ENCODE peak calls at places on chromosomes 13 and 19, in seven cellular contexts. L, E, P, V, F, W and N are unnamed samples.

GRCh38 chr19:52660981-52661380 is 22.8 kb upstream of the ZNF83 start:
- DNase-seq in L (no peak), E (no peak), P (no peak), V (no peak), F (no peak), W (no peak), N (no peak)

GRCh38 chr19:33274663-33275558 is 27.4 kb downstream of the CEBPA start:
- DNase-seq in L (no peak), E (no peak), P (no peak), V (no peak), F (no peak), W (no peak), N (no peak)

GRCh38 chr13:79874396-79875360 is 393.7 kb downstream of the NDFIP2 start:
- DNase-seq in L (no peak), E (no peak), P (no peak), V (no peak), F (no peak), W (no peak), N (no peak)

GRCh38 chr19:54297759-54298305 is 15.1 kb downstream of the LILRA5 start:
- DNase-seq in L (no peak), E (no peak), P (peak), V (no peak), F (no peak), W (no peak), N (no peak)

GRCh38 chr19:54850930-54851329 is 687 bp downstream of the KIR3DL2 start:
- DNase-seq in L (no peak), E (no peak), P (no peak), V (no peak), F (no peak), W (no peak), N (no peak)

GRCh38 chr13:30111810-30112209 is 195.5 kb downstream of the KATNAL1 start:
- DNase-seq in L (no peak), E (no peak), P (no peak), V (no peak), F (no peak), W (no peak), N (no peak)

GRCh38 chr19:7869910-7870511 is 4.2 kb downstream of the PRR36 start:
- DNase-seq in L (peak), E (peak), P (peak), V (no peak), F (peak), W (peak), N (no peak)

GRCh38 chr19:32691952-32692726 is 518 bp downstream of the NUDT19 start:
- DNase-seq in L (peak), E (peak), P (no peak), V (no peak), F (peak), W (no peak), N (peak)

GRCh38 chr19:44050740-44051653 is 839 bp upstream of the ZNF223 start:
- DNase-seq in L (peak), E (no peak), P (no peak), V (no peak), F (no peak), W (no peak), N (no peak)

GRCh38 chr13:94595006-94595942 is 678 bp downstream of the TGDS start:
- DNase-seq in L (peak), E (peak), P (no peak), V (no peak), F (no peak), W (no peak), N (no peak)

GRCh38 chr19:703651-704446 is 4.9 kb upstream of the PALM start:
- DNase-seq in L (peak), E (peak), P (peak), V (peak), F (peak), W (no peak), N (peak)

GRCh38 chr13:51025245-51025872 is 85.7 kb downstream of the C13orf42 start:
- DNase-seq in L (no peak), E (no peak), P (no peak), V (no peak), F (no peak), W (no peak), N (no peak)

GRCh38 chr13:110226051-110226562 is 80.8 kb downstream of the COL4A1 start:
- DNase-seq in L (no peak), E (peak), P (no peak), V (no peak), F (no peak), W (no peak), N (no peak)

GRCh38 chr19:35545855-35546381 is 492 bp downstream of the TMEM147 start:
- DNase-seq in L (peak), E (no peak), P (no peak), V (no peak), F (peak), W (peak), N (no peak)

GRCh38 chr19:49472936-49473335 is 1.1 kb upstream of the FLT3LG start:
- DNase-seq in L (no peak), E (no peak), P (no peak), V (no peak), F (no peak), W (no peak), N (no peak)

GRCh38 chr19:45824531-45825262 is 9.6 kb upstream of the RSPH6A start:
- DNase-seq in L (no peak), E (no peak), P (no peak), V (no peak), F (no peak), W (no peak), N (no peak)

GRCh38 chr19:40139533-40140287 is 49.0 kb upstream of the ZNF780A start:
- DNase-seq in L (no peak), E (peak), P (peak), V (no peak), F (peak), W (no peak), N (no peak)

GRCh38 chr13:27482996-27483395 is 32.6 kb upstream of the MTIF3 start:
- DNase-seq in L (peak), E (no peak), P (no peak), V (peak), F (no peak), W (no peak), N (no peak)

GRCh38 chr13:32902898-32903297 is 113.3 kb upstream of the KL start:
- DNase-seq in L (no peak), E (peak), P (no peak), V (peak), F (no peak), W (peak), N (peak)

GRCh38 chr13:99104396-99104795 is 96.3 kb upstream of the UBAC2 start:
- DNase-seq in L (no peak), E (no peak), P (no peak), V (no peak), F (no peak), W (no peak), N (no peak)

GRCh38 chr13:52001120-52001731 is 10.0 kb downstream of the ATP7B start:
- DNase-seq in L (no peak), E (peak), P (peak), V (no peak), F (no peak), W (no peak), N (no peak)

GRCh38 chr19:10968527-10969081 is 7.8 kb downstream of the SMARCA4 start:
- DNase-seq in L (no peak), E (no peak), P (no peak), V (no peak), F (no peak), W (no peak), N (no peak)

GRCh38 chr19:33194527-33194883 is 375 bp downstream of the LRP3 start:
- DNase-seq in L (no peak), E (no peak), P (no peak), V (no peak), F (no peak), W (no peak), N (no peak)

GRCh38 chr19:21321134-21321533 is 8.1 kb downstream of the ZNF708 start:
- DNase-seq in L (no peak), E (no peak), P (no peak), V (no peak), F (no peak), W (no peak), N (no peak)

GRCh38 chr19:48646912-48647216 is 877 bp upstream of the CA11 start:
- DNase-seq in L (no peak), E (no peak), P (no peak), V (no peak), F (no peak), W (no peak), N (no peak)

GRCh38 chr19:49347835-49348234 is 12.6 kb downstream of the CD37 start:
- DNase-seq in L (no peak), E (peak), P (peak), V (no peak), F (no peak), W (no peak), N (no peak)

GRCh38 chr19:45508931-45509691 is 1.8 kb downstream of the VASP start:
- DNase-seq in L (no peak), E (peak), P (no peak), V (peak), F (no peak), W (peak), N (peak)

GRCh38 chr19:53034054-53034453 is 10.5 kb upstream of the ERVV-2 start:
- DNase-seq in L (no peak), E (no peak), P (no peak), V (no peak), F (no peak), W (no peak), N (no peak)

GRCh38 chr19:1400281-1401137 is 833 bp downstream of the GAMT start:
- DNase-seq in L (no peak), E (no peak), P (no peak), V (no peak), F (no peak), W (no peak), N (no peak)

GRCh38 chr19:35347930-35348298 is 212 bp downstream of the FFAR1 start:
- DNase-seq in L (no peak), E (no peak), P (no peak), V (no peak), F (no peak), W (no peak), N (no peak)

GRCh38 chr13:102642475-102642874 is 45.7 kb downstream of the TPP2 start:
- DNase-seq in L (no peak), E (peak), P (no peak), V (peak), F (no peak), W (peak), N (no peak)